ENCODE peak calls at places on chromosomes 13 and 19, in five cellular contexts. K is body of pancreas, H is IMR-90, T is cardiac muscle cell, G is GM23338. U is an unnamed sample.

GRCh38 chr19:18160792-18161690 is 8.1 kb downstream of the PIK3R2 start:
- DNase-seq in K (peak; percentile 68), H (peak; percentile 28), T (peak; percentile 71), G (peak; percentile 82), U (peak; percentile 57)

GRCh38 chr13:24906268-24906667 is 142.3 kb downstream of the RNF17 start:
- DNase-seq in K (no peak), H (no peak), T (no peak), G (no peak), U (no peak)

GRCh38 chr19:46416077-46416709 is 2.8 kb upstream of the CCDC8 start:
- DNase-seq in K (peak; percentile 91), H (peak; percentile 75), T (peak; percentile 96), G (peak; percentile 96), U (peak; percentile 91)

GRCh38 chr19:13165091-13165997 is 15.1 kb downstream of the IER2 start:
- DNase-seq in K (no peak), H (no peak), T (peak; percentile 47), G (peak; percentile 47), U (no peak)

GRCh38 chr19:40691421-40692211 is 1.2 kb upstream of the NUMBL start:
- DNase-seq in K (peak; percentile 11), H (no peak), T (no peak), G (peak; percentile 71), U (no peak)

GRCh38 chr19:2353895-2354592 is 6.0 kb upstream of the TMPRSS9 start:
- DNase-seq in K (no peak), H (no peak), T (no peak), G (no peak), U (no peak)

GRCh38 chr13:30720470-30720869 is 14.9 kb upstream of the ALOX5AP start:
- DNase-seq in K (no peak), H (no peak), T (no peak), G (no peak), U (no peak)

GRCh38 chr13:97629601-97630272 is 195.8 kb downstream of the RAP2A start:
- DNase-seq in K (peak; percentile 39), H (no peak), T (no peak), G (no peak), U (no peak)

GRCh38 chr13:37701972-37702371 is 103.4 kb upstream of the POSTN start:
- DNase-seq in K (no peak), H (peak; percentile 99), T (peak; percentile 96), G (no peak), U (peak; percentile 98)

GRCh38 chr19:34667349-34668076 is 9.4 kb downstream of the SCGB2B2 start:
- DNase-seq in K (no peak), H (peak; percentile 27), T (peak; percentile 17), G (peak; percentile 28), U (peak; percentile 16)

GRCh38 chr13:20231839-20232555 is at the start of gene GJB6:
- DNase-seq in K (no peak), H (no peak), T (no peak), G (peak; percentile 81), U (no peak)

GRCh38 chr19:18647371-18647767 is 10.5 kb downstream of the KLHL26 start:
- DNase-seq in K (no peak), H (no peak), T (no peak), G (no peak), U (no peak)

GRCh38 chr19:47186337-47187022 is 44.5 kb downstream of the BBC3 start:
- DNase-seq in K (no peak), H (no peak), T (no peak), G (no peak), U (no peak)

GRCh38 chr13:94795292-94795691 is 82.9 kb upstream of the SOX21 start:
- DNase-seq in K (no peak), H (no peak), T (no peak), G (no peak), U (no peak)

GRCh38 chr13:30019648-30020626 is 169.5 kb upstream of the UBL3 start:
- DNase-seq in K (no peak), H (no peak), T (no peak), G (peak; percentile 19), U (no peak)

GRCh38 chr13:111394211-111394922 is 73.9 kb downstream of the TEX29 start:
- DNase-seq in K (no peak), H (no peak), T (no peak), G (no peak), U (no peak)

GRCh38 chr13:46168341-46168740 is 13.6 kb downstream of the LCP1 start:
- DNase-seq in K (peak; percentile 52), H (no peak), T (peak; percentile 43), G (no peak), U (peak; percentile 43)

GRCh38 chr13:27500806-27501534 is 50.6 kb upstream of the MTIF3 start:
- DNase-seq in K (no peak), H (no peak), T (peak; percentile 67), G (no peak), U (peak; percentile 47)

GRCh38 chr13:33286143-33286542 is 588 bp upstream of the STARD13 start:
- DNase-seq in K (no peak), H (no peak), T (peak; percentile 48), G (peak; percentile 15), U (peak; percentile 42)

GRCh38 chr19:35851213-35852028 is 883 bp downstream of the NPHS1 start:
- DNase-seq in K (peak; percentile 73), H (no peak), T (no peak), G (peak; percentile 90), U (no peak)

GRCh38 chr13:112990783-112991182 is 21.8 kb downstream of the MCF2L start:
- DNase-seq in K (peak; percentile 89), H (no peak), T (no peak), G (peak; percentile 67), U (no peak)

GRCh38 chr19:4673726-4674125 is 3.6 kb upstream of the MYDGF start:
- DNase-seq in K (no peak), H (no peak), T (no peak), G (no peak), U (no peak)

GRCh38 chr13:50676602-50677001 is 166.9 kb downstream of the DLEU7 start:
- DNase-seq in K (peak; percentile 25), H (peak; percentile 44), T (peak; percentile 54), G (no peak), U (peak; percentile 52)

GRCh38 chr13:50361282-50361681 is 346.0 kb downstream of the KCNRG start:
- DNase-seq in K (no peak), H (no peak), T (no peak), G (no peak), U (no peak)

GRCh38 chr19:48006762-48007161 is 12.3 kb downstream of the ELSPBP1 start:
- DNase-seq in K (no peak), H (no peak), T (no peak), G (peak; percentile 83), U (no peak)

GRCh38 chr13:94711561-94712286 is 621 bp downstream of the SOX21 start:
- DNase-seq in K (no peak), H (no peak), T (peak; percentile 18), G (peak; percentile 56), U (peak; percentile 23)

GRCh38 chr13:93466502-93467036 is 240.0 kb downstream of the GPC6 start:
- DNase-seq in K (no peak), H (peak; percentile 5), T (peak; percentile 55), G (no peak), U (peak; percentile 31)

GRCh38 chr19:51137812-51138425 is 4.2 kb upstream of the SIGLEC7 start:
- DNase-seq in K (no peak), H (no peak), T (no peak), G (no peak), U (no peak)

GRCh38 chr19:40266111-40266510 is 19.0 kb downstream of the AKT2 start:
- DNase-seq in K (peak; percentile 56), H (no peak), T (no peak), G (no peak), U (no peak)

GRCh38 chr13:33287142-33287882 is 1.8 kb upstream of the STARD13 start:
- DNase-seq in K (no peak), H (no peak), T (no peak), G (no peak), U (no peak)

GRCh38 chr13:90105881-90106496 is 1241.5 kb upstream of the MIR17HG start:
- DNase-seq in K (no peak), H (no peak), T (peak; percentile 59), G (no peak), U (peak; percentile 77)

GRCh38 chr13:90103099-90103784 is 1244.2 kb upstream of the MIR17HG start:
- DNase-seq in K (no peak), H (no peak), T (no peak), G (no peak), U (no peak)

GRCh38 chr13:90107658-90108057 is 1239.8 kb upstream of the MIR17HG start:
- DNase-seq in K (no peak), H (no peak), T (no peak), G (no peak), U (no peak)

GRCh38 chr13:90105276-90105675 is 1242.2 kb upstream of the MIR17HG start:
- DNase-seq in K (no peak), H (no peak), T (peak; percentile 6), G (no peak), U (peak; percentile 33)

DNA sequence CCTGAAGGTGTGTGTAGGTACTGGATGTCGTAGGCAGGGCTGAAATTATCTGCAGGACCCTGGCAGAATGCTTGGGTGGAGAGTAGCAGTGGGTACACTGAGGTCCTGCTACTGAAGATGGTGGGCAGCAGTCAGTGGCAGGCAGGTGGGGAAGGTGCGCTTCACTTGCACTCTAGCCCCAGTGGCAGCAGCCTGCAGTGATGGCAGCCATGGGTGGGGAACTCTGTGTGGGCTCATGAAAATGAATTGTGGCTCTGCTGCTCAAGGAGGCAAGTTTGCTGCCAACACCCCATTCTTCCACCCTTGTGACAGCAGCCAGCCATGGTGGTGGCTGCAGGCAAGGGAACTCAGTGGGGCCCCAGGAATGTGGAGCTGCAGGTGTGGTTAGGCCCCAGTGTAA is 1242.7 kb upstream of the MIR17HG start:
- DNase-seq in K (no peak), H (no peak), T (no peak), G (no peak), U (no peak)
- TF ChIP-seq CTCF in K (no peak), H (no peak), T (no peak), G (no peak), U (no peak)

GRCh38 chr13:48593551-48593950 is 60.2 kb upstream of the CYSLTR2 start:
- DNase-seq in K (no peak), H (no peak), T (no peak), G (no peak), U (no peak)
- H3K4me3 ChIP-seq in K (no peak overlapping the region), H (no peak overlapping the region), T (no peak overlapping the region), G (peak overlapping the region; percentile 13), U (no peak overlapping the region)

GRCh38 chr13:66714795-66715194 is 515.3 kb downstream of the PCDH9 start:
- DNase-seq in K (no peak), H (no peak), T (peak; percentile 1), G (peak; percentile 4), U (no peak)
- TF ChIP-seq CTCF in K (no peak), H (no peak), T (peak; percentile 22), G (peak; percentile 35), U (peak; percentile 28)

DNA sequence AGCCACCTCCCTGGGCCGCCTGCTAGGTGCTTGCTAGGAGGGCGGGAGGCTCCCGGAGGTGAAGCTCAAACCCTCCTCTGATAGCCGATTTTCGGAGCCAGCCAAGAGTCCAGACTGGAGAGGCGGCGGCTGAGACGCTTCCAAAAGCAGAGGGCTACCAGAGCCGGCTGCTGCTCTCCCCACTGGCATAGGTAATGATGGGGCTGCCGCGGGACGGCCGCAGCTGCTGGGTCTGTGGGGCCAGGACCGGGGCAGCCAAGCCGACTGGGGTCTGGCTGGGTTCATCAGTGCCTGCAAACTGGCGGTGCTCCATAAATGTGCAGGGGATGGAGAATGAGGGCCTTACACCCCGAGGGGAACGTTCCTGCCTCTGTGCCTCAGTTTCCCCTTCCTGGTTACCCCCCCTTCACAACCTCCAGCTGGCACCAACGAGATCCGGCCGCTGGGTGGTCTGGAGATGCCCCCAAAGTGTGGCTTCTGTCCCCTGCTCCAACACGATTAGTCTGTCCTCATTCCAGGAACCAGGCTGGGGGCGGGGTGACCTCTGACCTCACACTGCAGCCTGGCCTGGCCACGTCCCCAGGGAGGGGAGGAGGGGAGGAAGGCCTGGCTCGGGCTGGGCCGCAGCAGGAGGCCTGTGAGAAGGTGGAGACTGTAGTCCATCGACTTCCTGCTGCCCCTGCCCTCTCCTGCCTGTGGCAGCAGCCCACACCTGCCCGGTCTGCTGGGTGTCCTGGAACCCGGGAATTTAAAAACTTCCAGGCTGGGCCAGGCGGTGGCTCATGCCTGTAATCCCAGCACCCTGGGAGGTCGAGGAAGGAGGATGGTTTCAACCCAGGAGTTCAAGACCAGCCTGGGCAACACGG is 3.8 kb upstream of the WDR18 start:
- DNase-seq in K (peak; percentile 37), H (no peak), T (peak; percentile 34), G (peak; percentile 69), U (no peak)
- H3K4me3 ChIP-seq in K (no peak overlapping the region), H (no peak overlapping the region), T (no peak overlapping the region), G (no peak overlapping the region), U (no peak overlapping the region)

U was measured in fibroblast of pulmonary artery.